ENCODE peak calls at places on chromosomes 2 and 18, in four cellular contexts. One of them, this sample, is unnamed.
A peak's percentile ranks its signal among the peaks of the same experiment; 100 is the strongest.

GRCh38 chr2:98761267-98761781 is 30.4 kb upstream of the MGAT4A start:
- DNase-seq in astrocyte of the spinal cord: no peak
- DNase-seq in mesenchymal stem cell: no peak
- DNase-seq in cardiac septum: no peak
- DNase-seq in this sample: no peak

GRCh38 chr18:35076556-35076955 is 35.3 kb downstream of the MAPRE2 start:
- DNase-seq in astrocyte of the spinal cord: peak; percentile 83
- DNase-seq in mesenchymal stem cell: peak; percentile 71
- DNase-seq in cardiac septum: no peak
- DNase-seq in this sample: no peak

GRCh38 chr2:168802825-168803726 is 639 bp downstream of the NOSTRIN start:
- DNase-seq in astrocyte of the spinal cord: no peak
- DNase-seq in mesenchymal stem cell: no peak
- DNase-seq in cardiac septum: no peak
- DNase-seq in this sample: no peak

GRCh38 chr2:223846524-223846923 is 9.1 kb upstream of the AP1S3 start:
- DNase-seq in astrocyte of the spinal cord: peak; percentile 85
- DNase-seq in mesenchymal stem cell: peak; percentile 85
- DNase-seq in cardiac septum: no peak
- DNase-seq in this sample: no peak

GRCh38 chr2:108616731-108617161 is 82.5 kb downstream of the LIMS1 start:
- DNase-seq in astrocyte of the spinal cord: peak; percentile 57
- DNase-seq in mesenchymal stem cell: peak; percentile 48
- DNase-seq in cardiac septum: no peak
- DNase-seq in this sample: peak; percentile 89

GRCh38 chr2:112623913-112624777 is 21.6 kb upstream of the SLC20A1 start:
- DNase-seq in astrocyte of the spinal cord: peak; percentile 75
- DNase-seq in mesenchymal stem cell: peak; percentile 80
- DNase-seq in cardiac septum: peak; percentile 79
- DNase-seq in this sample: no peak

GRCh38 chr18:14974088-14974487 is 226.1 kb downstream of the ANKRD30B start:
- DNase-seq in astrocyte of the spinal cord: no peak
- DNase-seq in mesenchymal stem cell: no peak
- DNase-seq in cardiac septum: no peak
- DNase-seq in this sample: no peak

GRCh38 chr2:173354601-173355131 is at the start of gene CDCA7:
- DNase-seq in astrocyte of the spinal cord: peak; percentile 68
- DNase-seq in mesenchymal stem cell: peak; percentile 75
- DNase-seq in cardiac septum: peak; percentile 80
- DNase-seq in this sample: peak; percentile 70

GRCh38 chr18:31774477-31774785 is 13.8 kb upstream of the SLC25A52 start:
- DNase-seq in astrocyte of the spinal cord: no peak
- DNase-seq in mesenchymal stem cell: no peak
- DNase-seq in cardiac septum: no peak
- DNase-seq in this sample: no peak